ENCODE peak calls at places on chromosomes 12 and 14, in seven cellular contexts. X, H, U, J, S, K and E are unnamed samples.
A peak's percentile ranks its signal among the peaks of the same experiment; 100 is the strongest.

GRCh38 chr14:92938890-92939671 is 16.1 kb downstream of the CHGA start:
- DNase-seq in J (no peak), U (no peak), S (no peak), K (no peak), X (no peak), H (no peak), E (no peak)

GRCh38 chr12:52752516-52752915 is 24.6 kb downstream of the KRT76 start:
- DNase-seq in X (no peak), J (no peak), H (no peak), U (no peak), K (no peak), S (no peak), E (no peak)

GRCh38 chr14:54606178-54606577 is 39.2 kb downstream of the SAMD4A start:
- DNase-seq in J (no peak), K (no peak), S (no peak), X (no peak), H (peak; percentile 67), U (no peak), E (peak; percentile 13)

GRCh38 chr14:25658988-25659387 is 609.0 kb upstream of the STXBP6 start:
- DNase-seq in X (no peak), K (no peak), U (no peak), H (no peak), J (no peak), S (no peak), E (no peak)

GRCh38 chr14:103561381-103562134 is 899 bp downstream of the BAG5 start:
- DNase-seq in J (no peak), H (peak; percentile 73), U (peak; percentile 30), K (no peak), S (peak; percentile 80), X (no peak), E (peak; percentile 44)

GRCh38 chr14:96105921-96106441 is 66.8 kb downstream of the C14orf132 start:
- DNase-seq in X (no peak), H (no peak), K (peak; percentile 81), J (no peak), S (peak; percentile 49), U (no peak), E (no peak)

GRCh38 chr12:25020621-25021243 is 71.8 kb upstream of the BCAT1 start:
- DNase-seq in J (no peak), H (no peak), U (no peak), X (no peak), S (no peak), K (no peak), E (no peak)

GRCh38 chr14:52351561-52352491 is 37.7 kb downstream of the PTGER2 start:
- DNase-seq in J (no peak), X (no peak), H (peak; percentile 73), U (peak; percentile 72), S (no peak), K (no peak), E (peak; percentile 56)

GRCh38 chr14:64612021-64612380 is 62.2 kb downstream of the PPP1R36 start:
- DNase-seq in H (peak; percentile 71), J (no peak), K (no peak), S (no peak), X (peak; percentile 47), U (no peak), E (no peak)

GRCh38 chr12:120584343-120585149 is 3.3 kb upstream of the POP5 start:
- DNase-seq in J (no peak), K (peak; percentile 84), H (peak; percentile 27), S (peak; percentile 88), X (peak; percentile 29), U (peak; percentile 39), E (peak; percentile 31)

GRCh38 chr14:99748529-99748928 is 44.7 kb upstream of the EML1 start:
- DNase-seq in K (no peak), X (no peak), H (no peak), J (no peak), U (no peak), S (no peak), E (no peak)

GRCh38 chr14:51954657-51955056 is 34.7 kb upstream of the RTRAF start:
- DNase-seq in X (no peak), U (no peak), H (no peak), S (no peak), K (no peak), J (no peak), E (no peak)

GRCh38 chr12:52615912-52616311 is 2.4 kb downstream of the KRT73 start:
- DNase-seq in K (no peak), S (no peak), J (no peak), X (no peak), U (no peak), H (no peak), E (no peak)

GRCh38 chr12:121128908-121129704 is 3.6 kb upstream of the P2RX7 start:
- DNase-seq in H (peak; percentile 97), S (peak; percentile 90), K (peak; percentile 88), U (peak; percentile 78), J (no peak), X (peak; percentile 36), E (peak; percentile 69)

GRCh38 chr12:92961949-92962348 is 32.9 kb upstream of the EEA1 start:
- DNase-seq in X (no peak), S (no peak), H (no peak), K (no peak), U (no peak), J (no peak), E (peak; percentile 51)

GRCh38 chr12:12282202-12282601 is 15.4 kb upstream of the LRP6 start:
- DNase-seq in K (no peak), H (no peak), S (no peak), J (no peak), X (no peak), U (no peak), E (no peak)

GRCh38 chr12:30999723-31000122 is 73.2 kb downstream of the TSPAN11 start:
- DNase-seq in K (peak; percentile 13), X (no peak), H (no peak), S (peak; percentile 14), U (no peak), J (no peak), E (no peak)

GRCh38 chr14:58639842-58640484 is 2.2 kb downstream of the DACT1 start:
- DNase-seq in K (no peak), X (peak; percentile 47), H (peak; percentile 79), J (no peak), U (no peak), S (no peak), E (peak; percentile 58)

GRCh38 chr12:47867496-47867941 is 37.3 kb downstream of the VDR start:
- DNase-seq in K (no peak), U (no peak), H (peak; percentile 90), J (no peak), X (no peak), S (no peak), E (peak; percentile 86)

GRCh38 chr14:87840906-87841305 is 152.1 kb downstream of the GALC start:
- DNase-seq in S (no peak), K (no peak), H (no peak), X (no peak), U (no peak), J (no peak), E (no peak)

DNA sequence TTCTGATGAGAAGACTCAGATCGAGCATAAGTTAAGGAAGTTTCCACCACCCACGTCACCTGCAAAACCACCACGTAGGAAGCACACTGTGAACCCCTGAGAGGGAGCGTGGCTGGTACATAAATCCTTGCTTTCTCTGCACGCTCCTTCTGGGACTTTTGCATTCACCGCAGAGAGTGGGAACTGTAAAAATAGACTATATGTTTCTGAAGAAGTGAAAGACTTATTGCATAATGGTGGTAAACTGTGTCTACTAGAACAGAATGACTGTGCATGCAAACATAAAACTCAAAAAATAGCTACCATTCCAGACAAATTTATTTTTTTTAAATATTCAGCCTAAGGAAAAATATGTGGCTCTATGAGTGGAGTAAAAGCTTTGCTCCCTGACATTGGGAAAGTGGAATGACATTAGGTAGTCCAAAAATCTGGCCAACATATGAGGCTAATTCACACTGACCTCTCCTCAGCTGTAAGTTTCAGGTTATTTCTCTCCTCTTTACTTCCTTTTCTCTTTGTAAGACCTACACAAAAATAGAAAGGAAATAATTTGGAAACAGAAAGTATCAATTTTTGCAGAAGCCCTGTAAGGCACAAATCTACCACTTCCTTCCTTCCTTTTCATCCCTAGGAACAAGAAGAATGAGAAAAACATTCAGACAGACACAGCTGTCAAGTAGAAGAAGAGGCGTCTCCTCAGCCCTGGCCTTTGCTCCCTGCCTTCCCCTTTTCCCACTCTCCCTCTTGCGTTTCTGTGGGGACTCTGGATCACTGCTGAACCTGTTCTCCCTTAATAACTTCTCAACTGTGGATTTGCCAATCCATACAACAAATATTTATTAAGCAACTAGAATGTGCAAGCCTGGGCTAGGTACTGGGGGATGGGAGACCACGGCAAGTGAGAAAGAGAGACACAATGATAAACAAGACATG is 264.3 kb upstream of the FOXN3 start:
- DNase-seq in U (peak; percentile 19), J (no peak), K (no peak), H (no peak), X (no peak), S (no peak), E (no peak)
- H3K4me3 ChIP-seq in U (peak overlapping the region; percentile 40), J (no peak overlapping the region), K (no peak overlapping the region), H (no peak overlapping the region), X (no peak overlapping the region), S (no peak overlapping the region), E (no peak overlapping the region)

GRCh38 chr12:53977596-53978464 is 3.1 kb upstream of the HOTAIR start:
- DNase-seq in K (no peak), X (no peak), J (no peak), S (no peak), H (no peak), U (no peak), E (no peak)
- H3K4me3 ChIP-seq in K (no peak overlapping the region), X (no peak overlapping the region), J (no peak overlapping the region), S (no peak overlapping the region), H (no peak overlapping the region), U (no peak overlapping the region), E (no peak overlapping the region)

DNA sequence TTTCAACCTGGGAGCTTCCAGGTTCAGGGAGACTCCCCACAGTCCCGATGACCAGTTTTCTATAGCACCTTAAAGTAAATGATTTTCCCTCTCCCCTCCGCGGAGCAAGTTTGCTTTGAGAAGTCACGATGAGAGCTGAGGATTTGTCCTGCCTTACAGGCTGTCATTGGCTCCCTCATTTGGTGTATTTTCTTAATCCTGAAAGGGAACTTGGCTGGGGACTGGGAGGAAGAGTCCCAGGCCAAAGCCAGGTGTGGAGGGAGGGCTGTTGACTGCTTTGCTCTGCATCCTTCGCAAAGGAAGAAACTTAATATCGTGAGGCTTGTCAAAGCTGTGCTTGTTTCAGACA is 64.6 kb upstream of the ESRRB start:
- DNase-seq in X (no peak), H (no peak), U (no peak), K (no peak), S (no peak), J (no peak), E (no peak)
- H3K4me3 ChIP-seq in X (no peak overlapping the region), H (no peak overlapping the region), U (no peak overlapping the region), K (no peak overlapping the region), S (peak overlapping the region; percentile 57), J (no peak overlapping the region), E (no peak overlapping the region)

GRCh38 chr12:66803972-66804371 is 125.1 kb upstream of the GRIP1 start:
- DNase-seq in U (no peak), X (no peak), J (no peak), S (no peak), K (no peak), H (no peak), E (no peak)

GRCh38 chr12:66804555-66804954 is 125.7 kb upstream of the GRIP1 start:
- DNase-seq in J (no peak), X (no peak), K (no peak), U (no peak), H (no peak), S (no peak), E (no peak)

DNA sequence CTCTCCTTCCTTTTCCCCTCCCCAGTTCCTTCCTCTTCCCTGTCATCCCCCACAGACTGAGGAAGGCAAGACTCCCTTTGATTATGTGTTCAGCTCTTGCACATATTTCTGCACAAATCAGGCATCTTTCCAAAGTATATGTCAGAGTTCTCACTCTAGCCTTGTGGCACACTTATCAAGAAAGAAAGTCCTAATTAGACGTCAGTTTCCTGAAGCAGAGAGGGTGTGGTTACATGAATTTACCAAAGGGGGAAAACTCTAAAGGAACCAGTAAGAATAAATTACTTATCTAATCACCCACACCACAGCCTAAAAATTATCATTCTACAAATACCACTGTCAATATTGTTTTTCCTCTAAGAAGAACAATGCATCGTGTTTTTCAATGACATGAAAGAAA is 120.7 kb upstream of the GRIP1 start:
- DNase-seq in J (no peak), U (no peak), K (no peak), X (no peak), S (no peak), H (no peak), E (no peak)
- H3K4me3 ChIP-seq in J (no peak overlapping the region), U (no peak overlapping the region), K (no peak overlapping the region), X (no peak overlapping the region), S (no peak overlapping the region), H (no peak overlapping the region), E (no peak overlapping the region)